ENCODE peak calls at places on chromosomes 1 and 21, in four cellular contexts. I is activated naive CD4-positive, alpha-beta T cell treated with Interleukin-2 at 50 U/mL for 16 hours; W is amniotic stem cell; Y is HTR-8/SVneo. K is an unnamed sample.
A peak's percentile ranks its signal among the peaks of the same experiment; 100 is the strongest.

GRCh38 chr1:22829001-22829989 is 118.7 kb downstream of the EPHB2 start:
- DNase-seq in I (no peak), W (no peak), Y (no peak), K (no peak)

GRCh38 chr21:35635261-35635660 is 425.1 kb downstream of the SETD4 start:
- DNase-seq in I (no peak), W (peak; percentile 48), Y (peak; percentile 35), K (no peak)

GRCh38 chr1:235049217-235049616 is 79.4 kb downstream of the TOMM20 start:
- DNase-seq in I (no peak), W (no peak), Y (no peak), K (no peak)

GRCh38 chr1:62237361-62237760 is 42.7 kb downstream of the L1TD1 start:
- DNase-seq in I (no peak), W (no peak), Y (no peak), K (no peak)

GRCh38 chr1:243470492-243470891 is 214.7 kb downstream of the SDCCAG8 start:
- DNase-seq in I (no peak), W (no peak), Y (no peak), K (no peak)

GRCh38 chr1:116321766-116322175 is 51.3 kb upstream of the ATP1A1 start:
- DNase-seq in I (no peak), W (no peak), Y (no peak), K (no peak)

GRCh38 chr1:212315907-212316306 is 30.7 kb downstream of the PPP2R5A start:
- DNase-seq in I (no peak), W (no peak), Y (no peak), K (no peak)

GRCh38 chr1:167922023-167922422 is 8.1 kb upstream of the ADCY10 start:
- DNase-seq in I (no peak), W (no peak), Y (no peak), K (no peak)

GRCh38 chr1:163191301-163191700 is 11.4 kb downstream of the RGS5 start:
- DNase-seq in I (no peak), W (no peak), Y (no peak), K (no peak)

GRCh38 chr21:33825898-33826297 is 89.7 kb downstream of the ATP5PO start:
- DNase-seq in I (no peak), W (no peak), Y (no peak), K (no peak)

GRCh38 chr1:22408180-22408579 is 43.5 kb upstream of the ZBTB40 start:
- DNase-seq in I (no peak), W (no peak), Y (no peak), K (no peak)

GRCh38 chr21:45887121-45887611 is 94.4 kb upstream of the COL6A1 start:
- DNase-seq in I (no peak), W (no peak), Y (no peak), K (no peak)